ENCODE peak calls at places on chromosomes 2 and 18, in ten cellular contexts. G, F, O, C, V, Q, L, Y, T and D are unnamed samples.
A peak's percentile ranks its signal among the peaks of the same experiment; 100 is the strongest.

GRCh38 chr2:234269769-234270204 is 219.3 kb downstream of the SPP2 start:
- DNase-seq in G (no peak), F (no peak), O (peak; percentile 60), C (no peak), V (no peak), Q (no peak), L (no peak), Y (no peak), T (no peak), D (peak; percentile 37)

GRCh38 chr2:2147024-2147900 is 183.8 kb downstream of the MYT1L start:
- DNase-seq in G (no peak), F (no peak), O (no peak), C (peak; percentile 72), V (no peak), Q (no peak), L (no peak), Y (no peak), T (no peak), D (no peak)

GRCh38 chr2:67394734-67395133 is 2.4 kb upstream of the ETAA1 start:
- DNase-seq in G (no peak), F (no peak), O (peak; percentile 48), C (no peak), V (no peak), Q (no peak), L (no peak), Y (no peak), T (peak; percentile 84), D (peak; percentile 16)

GRCh38 chr2:218081695-218082094 is 12.6 kb downstream of the RUFY4 start:
- DNase-seq in G (no peak), F (no peak), O (peak; percentile 69), C (no peak), V (no peak), Q (no peak), L (no peak), Y (no peak), T (peak; percentile 40), D (no peak)

GRCh38 chr2:146124741-146125140 is 1604.8 kb upstream of the ZEB2 start:
- DNase-seq in G (no peak), F (no peak), O (peak; percentile 31), C (peak; percentile 62), V (no peak), Q (no peak), L (no peak), Y (no peak), T (peak; percentile 69), D (no peak)

GRCh38 chr18:63817441-63818051 is 42.3 kb downstream of the SERPINB7 start:
- DNase-seq in G (no peak), F (no peak), O (peak; percentile 67), C (no peak), V (no peak), Q (no peak), L (no peak), Y (no peak), T (peak; percentile 79), D (no peak)

GRCh38 chr2:95077521-95077807 is 44.1 kb downstream of the MRPS5 start:
- DNase-seq in G (no peak), F (no peak), O (no peak), C (peak; percentile 77), V (no peak), Q (no peak), L (no peak), Y (no peak), T (no peak), D (no peak)

GRCh38 chr2:12935226-12935625 is 218.5 kb downstream of the TRIB2 start:
- DNase-seq in G (no peak), F (no peak), O (no peak), C (no peak), V (no peak), Q (no peak), L (no peak), Y (no peak), T (no peak), D (no peak)

GRCh38 chr18:34787931-34788532 is 77.9 kb downstream of the DTNA start:
- DNase-seq in G (peak; percentile 16), F (peak; percentile 22), O (peak; percentile 74), C (peak; percentile 79), V (no peak), Q (no peak), L (no peak), Y (no peak), T (peak; percentile 46), D (peak; percentile 62)

GRCh38 chr2:240060977-240061591 is 7.8 kb upstream of the OR6B3 start:
- DNase-seq in G (no peak), F (peak; percentile 38), O (peak; percentile 62), C (peak; percentile 72), V (no peak), Q (peak; percentile 10), L (no peak), Y (no peak), T (peak; percentile 38), D (peak; percentile 39)

GRCh38 chr2:11602563-11603182 is 67.3 kb downstream of the NTSR2 start:
- DNase-seq in G (no peak), F (no peak), O (no peak), C (no peak), V (no peak), Q (no peak), L (no peak), Y (no peak), T (no peak), D (no peak)

GRCh38 chr2:10947005-10947440 is 35.3 kb downstream of the KCNF1 start:
- DNase-seq in G (no peak), F (no peak), O (peak; percentile 66), C (no peak), V (no peak), Q (no peak), L (no peak), Y (no peak), T (no peak), D (no peak)

GRCh38 chr2:66236816-66237469 is 198.0 kb upstream of the MEIS1 start:
- DNase-seq in G (no peak), F (no peak), O (no peak), C (no peak), V (no peak), Q (no peak), L (no peak), Y (no peak), T (no peak), D (no peak)